ENCODE peak calls at places on chromosomes 7 and 10, in ten cellular contexts. E is Panc1, Y is stomach, N is dorsolateral prefrontal cortex, I is GM23338, D is right lobe of liver, W is psoas muscle, S is transverse colon, G is neural progenitor cell, T is mammary epithelial cell. H is an unnamed sample.

GRCh38 chr10:24156686-24157085 is 52.3 kb upstream of the KIAA1217 start:
- DNase-seq in G (no peak), Y (no peak), D (no peak), E (no peak), W (no peak), S (no peak), I (no peak), T (peak), N (no peak), H (no peak)

GRCh38 chr10:97222346-97222961 is 36.7 kb upstream of the SLIT1 start:
- DNase-seq in W (no peak), I (peak), S (no peak), D (no peak), T (no peak), N (peak), G (peak), E (no peak), Y (no peak), H (no peak)

GRCh38 chr10:96337106-96337505 is 21.7 kb downstream of the OPALIN start:
- DNase-seq in Y (no peak), I (peak), G (no peak), N (no peak), D (no peak), S (no peak), T (no peak), W (no peak), E (no peak), H (no peak)

GRCh38 chr10:69988094-69988493 is 64.6 kb upstream of the MACROH2A2 start:
- DNase-seq in T (no peak), N (no peak), Y (no peak), S (no peak), E (no peak), G (no peak), I (no peak), D (no peak), W (no peak), H (no peak)

GRCh38 chr10:73210395-73211105 is 36.5 kb downstream of the DNAJC9 start:
- DNase-seq in G (no peak), T (no peak), Y (no peak), W (no peak), D (no peak), E (no peak), N (no peak), I (no peak), S (no peak), H (no peak)

GRCh38 chr7:18866359-18867036 is 250.9 kb downstream of the TWIST1 start:
- DNase-seq in S (peak), E (peak), T (peak), D (no peak), I (no peak), Y (no peak), N (no peak), W (peak), G (no peak), H (peak)

GRCh38 chr7:100210803-100211202 is 8.9 kb upstream of the PVRIG start:
- DNase-seq in D (no peak), S (no peak), N (no peak), Y (no peak), E (no peak), T (no peak), W (no peak), I (no peak), G (no peak), H (no peak)

GRCh38 chr7:13834328-13834761 is 155.1 kb downstream of the ETV1 start:
- DNase-seq in S (no peak), D (no peak), G (peak), T (peak), I (peak), Y (no peak), E (no peak), N (no peak), W (no peak), H (no peak)

GRCh38 chr7:28296571-28297483 is 115.5 kb upstream of the CREB5 start:
- DNase-seq in D (no peak), G (peak), N (no peak), Y (no peak), E (no peak), W (peak), S (peak), I (peak), T (peak), H (no peak)

GRCh38 chr10:24207781-24208611 is 942 bp upstream of the KIAA1217 start:
- DNase-seq in G (peak), I (no peak), N (no peak), D (peak), S (peak), W (no peak), T (no peak), E (no peak), Y (peak), H (no peak)

GRCh38 chr7:102153586-102153948 is 133.1 kb upstream of the SH2B2 start:
- DNase-seq in Y (no peak), W (no peak), T (no peak), S (no peak), D (no peak), E (no peak), I (no peak), N (no peak), G (no peak), H (no peak)

GRCh38 chr7:86598721-86599120 is 45.0 kb upstream of the GRM3 start:
- DNase-seq in D (no peak), Y (no peak), E (no peak), S (no peak), I (peak), N (no peak), T (no peak), W (no peak), G (no peak), H (no peak)

GRCh38 chr10:80472234-80473095 is 18.4 kb downstream of the TSPAN14 start:
- DNase-seq in W (no peak), D (no peak), E (no peak), S (no peak), G (no peak), I (no peak), T (peak), Y (no peak), N (no peak), H (peak)

GRCh38 chr7:12212051-12212485 is 974 bp downstream of the TMEM106B start:
- DNase-seq in E (peak), G (peak), S (no peak), Y (no peak), I (peak), N (no peak), T (no peak), W (no peak), D (no peak), H (no peak)

GRCh38 chr10:48773580-48773979 is 88.9 kb downstream of the WDFY4 start:
- DNase-seq in I (no peak), G (no peak), S (no peak), T (no peak), E (no peak), N (no peak), D (peak), Y (no peak), W (no peak), H (no peak)

GRCh38 chr10:22612316-22612715 is 102.1 kb downstream of the PIP4K2A start:
- DNase-seq in I (no peak), N (no peak), E (no peak), D (no peak), Y (no peak), T (no peak), W (no peak), S (no peak), G (no peak), H (no peak)

GRCh38 chr10:127855976-127856375 is 36.8 kb downstream of the CLRN3 start:
- DNase-seq in E (no peak), D (no peak), G (no peak), T (no peak), N (no peak), Y (no peak), I (no peak), W (no peak), S (no peak), H (no peak)

GRCh38 chr10:11441151-11441535 is 170.3 kb downstream of the USP6NL start:
- DNase-seq in D (peak), Y (no peak), N (no peak), W (no peak), E (no peak), T (no peak), S (no peak), G (no peak), I (no peak), H (no peak)

GRCh38 chr10:122192142-122192541 is 79.0 kb upstream of the BTBD16 start:
- DNase-seq in D (no peak), N (peak), S (no peak), G (peak), I (peak), T (no peak), Y (no peak), W (no peak), E (no peak), H (no peak)

GRCh38 chr7:82384051-82384464 is 59.5 kb downstream of the CACNA2D1 start:
- DNase-seq in G (no peak), W (no peak), D (no peak), S (no peak), Y (no peak), I (no peak), N (no peak), T (peak), E (no peak), H (no peak)

GRCh38 chr10:91284486-91285090 is 64.1 kb downstream of the PCGF5 start:
- DNase-seq in G (no peak), Y (no peak), T (no peak), W (no peak), S (no peak), D (no peak), N (no peak), E (no peak), I (peak), H (no peak)

DNA sequence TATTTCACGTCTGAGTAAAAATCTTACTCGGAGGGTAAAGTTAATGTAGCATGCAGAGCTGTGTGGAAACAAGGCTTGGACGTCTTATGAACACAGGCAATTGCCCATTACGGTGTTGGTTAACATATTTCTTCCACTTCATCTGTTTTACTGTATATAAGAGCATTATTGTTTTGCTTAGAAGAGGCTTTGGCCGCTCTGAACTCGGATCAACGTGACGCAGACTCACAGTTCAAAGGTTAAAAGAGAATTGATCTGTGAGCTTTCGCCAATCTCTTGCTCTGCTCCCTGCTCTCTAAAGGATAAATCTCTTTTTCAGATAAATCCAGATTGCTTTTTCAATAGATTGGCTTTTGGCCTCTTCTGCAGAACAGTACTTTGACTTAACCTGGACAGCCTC is 858.2 kb downstream of the TYW1 start:
- DNase-seq in I (no peak), Y (no peak), G (no peak), W (no peak), T (no peak), E (no peak), D (peak), S (no peak), N (no peak), H (no peak)
- H3K4me3 ChIP-seq in I (no peak), Y (no peak), G (no peak), W (no peak), T (no peak), E (no peak), D (no peak), S (no peak), N (peak), H (no peak)

GRCh38 chr10:119409385-119409784 is 133.1 kb downstream of the RGS10 start:
- DNase-seq in T (no peak), S (no peak), N (no peak), W (no peak), G (no peak), I (no peak), E (no peak), Y (no peak), D (no peak), H (no peak)
- H3K27ac ChIP-seq in T (no peak), S (peak), N (no peak), W (peak), G (no peak), I (no peak), E (no peak), Y (peak), D (peak), H (peak)

GRCh38 chr10:21173433-21173963 is 276.4 kb upstream of the NEBL start:
- DNase-seq in S (no peak), G (peak), D (no peak), N (no peak), I (peak), E (no peak), W (peak), Y (no peak), T (no peak), H (no peak)
- H3K4me3 ChIP-seq in S (peak), G (peak), D (peak), N (peak), I (peak), E (peak), W (peak), Y (peak), T (peak), H (peak)

GRCh38 chr10:131897297-131897899 is 3.4 kb upstream of the PPP2R2D start:
- DNase-seq in W (no peak), N (no peak), T (no peak), G (no peak), D (no peak), E (no peak), I (no peak), S (no peak), Y (no peak), H (no peak)
- H3K27ac ChIP-seq in W (no peak), N (no peak), T (no peak), G (no peak), D (no peak), E (no peak), I (no peak), S (no peak), Y (no peak), H (no peak)

GRCh38 chr10:44233561-44234470 is 151.1 kb downstream of the CXCL12 start:
- DNase-seq in I (peak), T (no peak), D (no peak), G (peak), Y (peak), N (no peak), S (peak), E (no peak), W (peak), H (peak)
- H3K4me3 ChIP-seq in I (peak), T (no peak), D (no peak), G (peak), Y (no peak), N (no peak), S (no peak), E (no peak), W (no peak), H (no peak)

H was measured in AG04450.